ENCODE peak calls at places on chromosomes 5 and 9, in four cellular contexts. Z, F, V and X are unnamed samples.

GRCh38 chr9:84514421-84514820 is 155.1 kb upstream of the NTRK2 start:
- DNase-seq in Z (no peak), F (no peak), V (no peak), X (no peak)

GRCh38 chr5:62466228-62466627 is 53.7 kb downstream of the IPO11 start:
- DNase-seq in Z (no peak), F (no peak), V (no peak), X (no peak)

GRCh38 chr5:141757402-141757801 is 75.4 kb upstream of the ARAP3 start:
- DNase-seq in Z (no peak), F (no peak), V (peak), X (no peak)

GRCh38 chr5:91438871-91439270 is 55.8 kb upstream of the ARRDC3 start:
- DNase-seq in Z (no peak), F (no peak), V (no peak), X (no peak)

GRCh38 chr5:16792278-16793275 is 143.5 kb downstream of the MYO10 start:
- DNase-seq in Z (no peak), F (no peak), V (no peak), X (no peak)

GRCh38 chr5:125485003-125485641 is 738.7 kb upstream of the ZNF608 start:
- DNase-seq in Z (no peak), F (no peak), V (peak), X (peak)

GRCh38 chr5:152113401-152113800 is 188.8 kb upstream of the GLRA1 start:
- DNase-seq in Z (no peak), F (no peak), V (no peak), X (no peak)

GRCh38 chr5:135242496-135243193 is 156.4 kb downstream of the MACROH2A1 start:
- DNase-seq in Z (no peak), F (peak), V (no peak), X (no peak)

GRCh38 chr9:92247296-92247695 is 46.2 kb downstream of the IARS1 start:
- DNase-seq in Z (no peak), F (no peak), V (no peak), X (no peak)

GRCh38 chr5:171648279-171648774 is 137.3 kb upstream of the SMIM23 start:
- DNase-seq in Z (no peak), F (no peak), V (no peak), X (no peak)

GRCh38 chr5:21152611-21153010 is 1164.6 kb upstream of the CDH18 start:
- DNase-seq in Z (no peak), F (no peak), V (peak), X (no peak)

GRCh38 chr5:121797677-121798518 is 53.8 kb upstream of the FTMT start:
- DNase-seq in Z (no peak), F (no peak), V (no peak), X (no peak)

GRCh38 chr5:125798311-125798710 is 624.9 kb upstream of the GRAMD2B start:
- DNase-seq in Z (no peak), F (no peak), V (peak), X (peak)

GRCh38 chr9:125889524-125890473 is 142.6 kb downstream of the PBX3 start:
- DNase-seq in Z (peak), F (peak), V (peak), X (no peak)

GRCh38 chr9:133199648-133200321 is 9.3 kb downstream of the OBP2B start:
- DNase-seq in Z (no peak), F (no peak), V (no peak), X (no peak)

GRCh38 chr9:133111461-133112360 is 9.3 kb downstream of the RALGDS start:
- DNase-seq in Z (no peak), F (no peak), V (no peak), X (no peak)

DNA sequence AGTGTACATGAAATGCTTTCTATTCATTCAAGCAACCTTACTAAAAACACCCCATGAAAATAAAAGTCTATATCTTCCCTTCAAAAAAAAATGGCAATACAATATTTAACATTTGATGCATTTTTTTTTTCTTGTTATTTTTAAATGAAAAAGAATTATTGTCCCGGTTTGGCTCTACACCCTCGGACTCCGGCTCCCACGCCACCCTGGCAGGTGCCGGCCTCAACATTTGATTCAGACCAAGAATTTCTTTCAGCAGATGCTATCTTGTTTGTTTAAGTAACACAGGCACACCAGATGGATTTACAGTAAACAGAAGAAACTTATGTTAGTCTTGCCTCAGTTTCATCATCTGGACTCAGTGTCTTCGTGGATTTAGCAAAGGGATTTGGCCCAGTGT is 146.8 kb downstream of the PRKACG start:
- DNase-seq in Z (no peak), F (no peak), V (no peak), X (no peak)
- TF ChIP-seq CTCF in Z (no peak), F (no peak), V (no peak), X (no peak)

GRCh38 chr5:139271201-139272027 is 22.1 kb upstream of the MATR3 start:
- DNase-seq in Z (no peak), F (no peak), V (no peak), X (peak)
- TF ChIP-seq CTCF in Z (no peak), F (no peak), V (no peak), X (peak)

DNA sequence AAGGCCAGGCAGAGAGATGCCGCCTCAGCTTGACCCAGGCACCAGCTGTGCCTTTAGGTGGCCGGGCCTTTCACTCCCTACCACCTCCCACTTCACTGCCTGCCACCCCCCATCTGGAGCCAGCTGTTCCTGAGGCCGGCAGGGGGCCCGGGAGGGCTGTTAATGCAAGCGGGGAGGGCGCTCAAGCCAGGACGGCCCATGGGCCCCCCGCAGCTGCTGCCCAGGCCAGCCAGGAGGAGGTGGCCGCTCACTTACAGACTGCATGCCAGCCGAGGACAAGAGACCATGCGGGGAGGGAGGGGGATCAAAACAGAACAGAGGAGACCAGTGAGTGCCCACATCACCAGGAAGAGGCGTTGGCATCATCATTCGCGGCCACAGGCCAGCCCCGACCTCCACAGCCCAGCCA is 4.5 kb downstream of the ABCA2 start:
- DNase-seq in Z (no peak), F (no peak), V (no peak), X (no peak)
- TF ChIP-seq CTCF in Z (no peak), F (no peak), V (no peak), X (no peak)

GRCh38 chr5:76690027-76690679 is 25.8 kb upstream of the F2R start:
- DNase-seq in Z (no peak), F (no peak), V (peak), X (no peak)

GRCh38 chr5:76691470-76692273 is 24.3 kb upstream of the F2R start:
- DNase-seq in Z (peak), F (peak), V (peak), X (no peak)

GRCh38 chr5:76688836-76689235 is 27.1 kb upstream of the F2R start:
- DNase-seq in Z (no peak), F (no peak), V (peak), X (no peak)

GRCh38 chr5:76690704-76691469 is 25.0 kb upstream of the F2R start:
- DNase-seq in Z (no peak), F (no peak), V (peak), X (no peak)

GRCh38 chr5:76689321-76690026 is 26.5 kb upstream of the F2R start:
- DNase-seq in Z (no peak), F (no peak), V (peak), X (peak)
- TF ChIP-seq CTCF in Z (no peak), F (no peak), V (no peak), X (no peak)

GRCh38 chr9:127091526-127091925 is 30.9 kb downstream of the ANGPTL2 start:
- DNase-seq in Z (no peak), F (no peak), V (no peak), X (no peak)

GRCh38 chr9:127096208-127096607 is 26.2 kb downstream of the ANGPTL2 start:
- DNase-seq in Z (no peak), F (peak), V (no peak), X (no peak)

GRCh38 chr9:127092041-127092608 is 30.3 kb downstream of the ANGPTL2 start:
- DNase-seq in Z (no peak), F (no peak), V (no peak), X (no peak)

GRCh38 chr9:127095416-127095815 is 27.0 kb downstream of the ANGPTL2 start:
- DNase-seq in Z (no peak), F (no peak), V (no peak), X (no peak)

DNA sequence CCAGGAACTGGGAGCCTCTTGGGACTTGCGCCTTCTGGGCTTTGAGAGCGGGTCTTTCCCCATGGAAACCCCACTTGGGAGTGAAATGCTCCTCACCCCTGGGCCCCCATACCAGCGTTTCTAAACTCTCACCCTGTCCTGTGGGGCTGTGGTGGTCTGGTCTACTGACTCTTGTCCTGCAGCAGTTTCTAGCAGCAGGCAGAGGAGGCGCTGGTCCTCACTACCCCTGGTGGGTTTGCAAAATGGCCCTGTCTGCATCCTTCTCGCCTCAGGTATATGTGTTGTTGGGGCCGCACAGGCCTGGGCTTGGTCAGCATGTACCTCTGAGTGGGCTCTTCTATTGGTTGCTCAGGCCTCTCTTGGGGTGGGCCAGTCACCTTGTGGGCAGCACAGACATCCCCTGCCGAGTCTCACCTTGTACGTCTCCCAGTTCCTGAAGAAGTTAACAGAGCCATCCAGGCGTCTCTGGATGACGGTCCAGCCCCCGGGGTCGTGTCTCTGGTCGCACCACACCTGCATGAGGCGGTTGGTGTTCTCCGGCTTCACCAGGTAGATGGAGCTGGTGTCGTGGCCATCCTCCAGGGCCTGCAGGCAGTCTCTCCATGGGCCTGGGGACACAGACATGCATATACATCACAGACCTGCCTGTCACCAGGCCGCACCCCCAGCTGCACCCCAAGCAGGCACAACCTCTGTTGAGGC is 29.0 kb downstream of the ANGPTL2 start:
- DNase-seq in Z (no peak), F (no peak), V (no peak), X (no peak)
- TF ChIP-seq CTCF in Z (no peak), F (no peak), V (no peak), X (no peak)

GRCh38 chr5:140346348-140347221 is at the start of gene HBEGF:
- DNase-seq in Z (peak), F (peak), V (peak), X (no peak)

GRCh38 chr5:140347382-140347781 is 979 bp upstream of the HBEGF start:
- DNase-seq in Z (no peak), F (no peak), V (no peak), X (no peak)

GRCh38 chr5:140342896-140343295 is 3.5 kb downstream of the HBEGF start:
- DNase-seq in Z (peak), F (no peak), V (no peak), X (no peak)

GRCh38 chr5:140345919-140346347 is 470 bp downstream of the HBEGF start:
- DNase-seq in Z (no peak), F (peak), V (peak), X (no peak)

GRCh38 chr5:140344683-140345423 is 1.6 kb downstream of the HBEGF start:
- DNase-seq in Z (peak), F (no peak), V (no peak), X (no peak)
- TF ChIP-seq CTCF in Z (no peak), F (no peak), V (no peak), X (no peak)

DNA sequence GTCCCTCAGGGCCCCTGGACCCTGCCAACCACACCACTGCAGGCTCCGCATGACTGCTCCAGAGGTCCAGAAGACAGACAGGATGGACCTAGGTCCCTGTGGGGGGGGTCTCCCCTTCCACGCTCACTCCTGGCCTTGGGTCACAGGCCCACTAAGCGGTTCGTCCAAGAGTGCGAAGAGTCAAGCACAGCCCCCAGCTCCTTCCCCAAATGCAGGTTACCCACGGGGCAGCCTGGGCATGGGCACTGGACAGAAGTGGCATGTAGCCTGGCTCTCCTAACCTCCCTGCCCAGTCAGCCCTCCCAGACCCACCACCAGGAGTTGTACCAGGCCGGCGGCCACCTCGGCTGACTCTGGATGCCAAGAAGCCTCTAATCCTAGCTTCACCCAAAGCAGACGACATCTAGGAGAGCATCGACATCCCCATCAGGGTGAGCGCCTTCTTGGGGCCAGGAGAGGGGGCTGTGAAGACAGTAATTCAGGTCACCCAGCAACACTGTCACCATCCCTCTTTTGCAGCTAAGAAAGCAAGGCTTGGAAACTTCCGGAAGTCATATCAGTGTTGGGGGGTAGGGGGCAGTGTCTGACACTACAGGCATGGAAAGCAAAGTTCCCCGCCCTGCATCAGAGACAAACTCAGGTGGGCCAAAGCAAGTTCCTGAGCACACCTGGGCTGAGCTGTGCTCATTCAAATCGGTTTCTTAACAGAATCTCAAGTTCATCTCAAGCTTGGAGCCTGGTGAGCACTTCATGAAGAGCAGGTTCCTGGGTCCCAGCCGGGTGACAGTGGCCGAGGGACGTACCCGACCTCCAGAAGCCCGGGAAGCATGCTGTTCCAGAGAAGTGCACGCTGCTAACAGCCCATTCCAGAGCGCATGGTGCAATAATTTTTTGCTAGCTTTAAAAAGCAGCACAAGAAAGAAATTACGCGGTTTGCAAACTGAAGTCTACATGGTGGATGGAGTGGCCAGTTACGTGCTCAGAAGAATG is 68.7 kb downstream of the SEMA4D start:
- DNase-seq in Z (peak), F (no peak), V (peak), X (no peak)
- TF ChIP-seq CTCF in Z (peak), F (no peak), V (peak), X (peak)

GRCh38 chr9:2802494-2802921 is 41.4 kb downstream of the PUM3 start:
- DNase-seq in Z (no peak), F (no peak), V (no peak), X (peak)

GRCh38 chr9:2798423-2798822 is 45.5 kb downstream of the PUM3 start:
- DNase-seq in Z (no peak), F (no peak), V (no peak), X (no peak)

GRCh38 chr9:2800385-2801179 is 43.3 kb downstream of the PUM3 start:
- DNase-seq in Z (no peak), F (no peak), V (no peak), X (no peak)
- TF ChIP-seq CTCF in Z (no peak), F (peak), V (no peak), X (peak)